ENCODE peak calls at places on chromosomes 6 and 20, in six cellular contexts. One of them, this sample, is unnamed.

GRCh38 chr20:39911497-39911896 is 777.5 kb downstream of the MAFB start:
- DNase-seq in bronchial epithelial cell: no peak
- DNase-seq in stimulated activated CD8-positive, alpha-beta memory T cell treated with anti-CD3 and anti-CD28 coated beads, Interleukin-4, amount 100 ng/mL, for 24 hours: no peak
- DNase-seq in SW 1271: no peak
- DNase-seq in globus pallidus: no peak
- DNase-seq in germinal center: no peak
- DNase-seq in this sample: no peak

GRCh38 chr6:7050911-7051779 is 56.6 kb upstream of the RREB1 start:
- DNase-seq in globus pallidus: peak
- DNase-seq in stimulated activated CD8-positive, alpha-beta memory T cell treated with anti-CD3 and anti-CD28 coated beads, Interleukin-4, amount 100 ng/mL, for 24 hours: no peak
- DNase-seq in SW 1271: no peak
- DNase-seq in germinal center: peak
- DNase-seq in bronchial epithelial cell: peak
- DNase-seq in this sample: no peak

GRCh38 chr20:43462369-43463132 is 4.9 kb downstream of the SRSF6 start:
- DNase-seq in bronchial epithelial cell: no peak
- DNase-seq in globus pallidus: no peak
- DNase-seq in germinal center: no peak
- DNase-seq in SW 1271: no peak
- DNase-seq in stimulated activated CD8-positive, alpha-beta memory T cell treated with anti-CD3 and anti-CD28 coated beads, Interleukin-4, amount 100 ng/mL, for 24 hours: no peak
- DNase-seq in this sample: no peak

GRCh38 chr6:146543211-146543939 is at the start of gene RAB32:
- DNase-seq in SW 1271: peak
- DNase-seq in bronchial epithelial cell: peak
- DNase-seq in globus pallidus: peak
- DNase-seq in germinal center: peak
- DNase-seq in stimulated activated CD8-positive, alpha-beta memory T cell treated with anti-CD3 and anti-CD28 coated beads, Interleukin-4, amount 100 ng/mL, for 24 hours: peak
- DNase-seq in this sample: peak

GRCh38 chr6:118281291-118281690 is 266.8 kb upstream of the PLN start:
- DNase-seq in SW 1271: no peak
- DNase-seq in globus pallidus: no peak
- DNase-seq in germinal center: no peak
- DNase-seq in stimulated activated CD8-positive, alpha-beta memory T cell treated with anti-CD3 and anti-CD28 coated beads, Interleukin-4, amount 100 ng/mL, for 24 hours: no peak
- DNase-seq in bronchial epithelial cell: no peak
- DNase-seq in this sample: no peak

GRCh38 chr6:146433881-146434741 is 109.5 kb upstream of the RAB32 start:
- DNase-seq in stimulated activated CD8-positive, alpha-beta memory T cell treated with anti-CD3 and anti-CD28 coated beads, Interleukin-4, amount 100 ng/mL, for 24 hours: no peak
- DNase-seq in bronchial epithelial cell: peak
- DNase-seq in SW 1271: no peak
- DNase-seq in germinal center: no peak
- DNase-seq in globus pallidus: no peak
- DNase-seq in this sample: no peak

GRCh38 chr20:16541226-16541625 is 32.0 kb downstream of the KIF16B start:
- DNase-seq in globus pallidus: no peak
- DNase-seq in germinal center: no peak
- DNase-seq in stimulated activated CD8-positive, alpha-beta memory T cell treated with anti-CD3 and anti-CD28 coated beads, Interleukin-4, amount 100 ng/mL, for 24 hours: no peak
- DNase-seq in SW 1271: no peak
- DNase-seq in bronchial epithelial cell: no peak
- DNase-seq in this sample: no peak

GRCh38 chr6:3340891-3341290 is 82.1 kb downstream of the PSMG4 start:
- DNase-seq in bronchial epithelial cell: no peak
- DNase-seq in SW 1271: no peak
- DNase-seq in stimulated activated CD8-positive, alpha-beta memory T cell treated with anti-CD3 and anti-CD28 coated beads, Interleukin-4, amount 100 ng/mL, for 24 hours: no peak
- DNase-seq in globus pallidus: no peak
- DNase-seq in germinal center: no peak
- DNase-seq in this sample: no peak

GRCh38 chr6:108156180-108156937 is 9.5 kb upstream of the NR2E1 start:
- DNase-seq in germinal center: no peak
- DNase-seq in bronchial epithelial cell: peak
- DNase-seq in stimulated activated CD8-positive, alpha-beta memory T cell treated with anti-CD3 and anti-CD28 coated beads, Interleukin-4, amount 100 ng/mL, for 24 hours: no peak
- DNase-seq in SW 1271: no peak
- DNase-seq in globus pallidus: no peak
- DNase-seq in this sample: no peak

GRCh38 chr6:9766240-9766915 is 648.5 kb downstream of the TFAP2A start:
- DNase-seq in globus pallidus: no peak
- DNase-seq in SW 1271: peak
- DNase-seq in bronchial epithelial cell: peak
- DNase-seq in germinal center: no peak
- DNase-seq in stimulated activated CD8-positive, alpha-beta memory T cell treated with anti-CD3 and anti-CD28 coated beads, Interleukin-4, amount 100 ng/mL, for 24 hours: no peak
- DNase-seq in this sample: no peak

GRCh38 chr6:140441256-140441655 is 1066.8 kb upstream of the CITED2 start:
- DNase-seq in SW 1271: peak
- DNase-seq in bronchial epithelial cell: no peak
- DNase-seq in stimulated activated CD8-positive, alpha-beta memory T cell treated with anti-CD3 and anti-CD28 coated beads, Interleukin-4, amount 100 ng/mL, for 24 hours: no peak
- DNase-seq in germinal center: no peak
- DNase-seq in globus pallidus: peak
- DNase-seq in this sample: peak

GRCh38 chr6:86963352-86963751 is 26.0 kb downstream of the HTR1E start:
- DNase-seq in bronchial epithelial cell: peak
- DNase-seq in stimulated activated CD8-positive, alpha-beta memory T cell treated with anti-CD3 and anti-CD28 coated beads, Interleukin-4, amount 100 ng/mL, for 24 hours: no peak
- DNase-seq in germinal center: no peak
- DNase-seq in SW 1271: no peak
- DNase-seq in globus pallidus: no peak
- DNase-seq in this sample: no peak

GRCh38 chr6:159788757-159789376 is 535 bp downstream of the TCP1 start:
- DNase-seq in globus pallidus: no peak
- DNase-seq in germinal center: peak
- DNase-seq in bronchial epithelial cell: peak
- DNase-seq in stimulated activated CD8-positive, alpha-beta memory T cell treated with anti-CD3 and anti-CD28 coated beads, Interleukin-4, amount 100 ng/mL, for 24 hours: peak
- DNase-seq in SW 1271: peak
- DNase-seq in this sample: no peak

GRCh38 chr6:113490356-113490755 is 366.8 kb upstream of the MARCKS start:
- DNase-seq in stimulated activated CD8-positive, alpha-beta memory T cell treated with anti-CD3 and anti-CD28 coated beads, Interleukin-4, amount 100 ng/mL, for 24 hours: no peak
- DNase-seq in germinal center: no peak
- DNase-seq in globus pallidus: no peak
- DNase-seq in SW 1271: no peak
- DNase-seq in bronchial epithelial cell: peak
- DNase-seq in this sample: no peak

GRCh38 chr6:19214231-19214630 is 622.9 kb upstream of the ID4 start:
- DNase-seq in SW 1271: no peak
- DNase-seq in bronchial epithelial cell: no peak
- DNase-seq in germinal center: no peak
- DNase-seq in globus pallidus: no peak
- DNase-seq in stimulated activated CD8-positive, alpha-beta memory T cell treated with anti-CD3 and anti-CD28 coated beads, Interleukin-4, amount 100 ng/mL, for 24 hours: no peak
- DNase-seq in this sample: no peak

GRCh38 chr6:1625926-1626413 is 16.3 kb downstream of the FOXC1 start:
- DNase-seq in germinal center: no peak
- DNase-seq in globus pallidus: no peak
- DNase-seq in bronchial epithelial cell: no peak
- DNase-seq in stimulated activated CD8-positive, alpha-beta memory T cell treated with anti-CD3 and anti-CD28 coated beads, Interleukin-4, amount 100 ng/mL, for 24 hours: no peak
- DNase-seq in SW 1271: no peak
- DNase-seq in this sample: no peak

GRCh38 chr20:62428396-62429160 is 1.2 kb upstream of the RBBP8NL start:
- DNase-seq in globus pallidus: no peak
- DNase-seq in SW 1271: no peak
- DNase-seq in germinal center: no peak
- DNase-seq in stimulated activated CD8-positive, alpha-beta memory T cell treated with anti-CD3 and anti-CD28 coated beads, Interleukin-4, amount 100 ng/mL, for 24 hours: no peak
- DNase-seq in bronchial epithelial cell: no peak
- DNase-seq in this sample: no peak

GRCh38 chr6:108661982-108662381 is 101.3 kb downstream of the FOXO3 start:
- DNase-seq in bronchial epithelial cell: no peak
- DNase-seq in stimulated activated CD8-positive, alpha-beta memory T cell treated with anti-CD3 and anti-CD28 coated beads, Interleukin-4, amount 100 ng/mL, for 24 hours: no peak
- DNase-seq in SW 1271: no peak
- DNase-seq in germinal center: no peak
- DNase-seq in globus pallidus: no peak
- DNase-seq in this sample: no peak

GRCh38 chr20:51553897-51554504 is 11.5 kb upstream of the NFATC2 start:
- DNase-seq in stimulated activated CD8-positive, alpha-beta memory T cell treated with anti-CD3 and anti-CD28 coated beads, Interleukin-4, amount 100 ng/mL, for 24 hours: no peak
- DNase-seq in SW 1271: no peak
- DNase-seq in globus pallidus: no peak
- DNase-seq in germinal center: no peak
- DNase-seq in bronchial epithelial cell: no peak
- DNase-seq in this sample: no peak

GRCh38 chr6:89966250-89966588 is 72.0 kb downstream of the GJA10 start:
- DNase-seq in germinal center: no peak
- DNase-seq in SW 1271: no peak
- DNase-seq in stimulated activated CD8-positive, alpha-beta memory T cell treated with anti-CD3 and anti-CD28 coated beads, Interleukin-4, amount 100 ng/mL, for 24 hours: no peak
- DNase-seq in globus pallidus: no peak
- DNase-seq in bronchial epithelial cell: no peak
- DNase-seq in this sample: no peak

GRCh38 chr20:9255171-9255570 is 186.3 kb downstream of the PLCB4 start:
- DNase-seq in germinal center: no peak
- DNase-seq in globus pallidus: no peak
- DNase-seq in bronchial epithelial cell: no peak
- DNase-seq in stimulated activated CD8-positive, alpha-beta memory T cell treated with anti-CD3 and anti-CD28 coated beads, Interleukin-4, amount 100 ng/mL, for 24 hours: no peak
- DNase-seq in SW 1271: no peak
- DNase-seq in this sample: no peak

GRCh38 chr6:108732101-108732870 is 115.9 kb upstream of the ARMC2 start:
- DNase-seq in bronchial epithelial cell: peak
- DNase-seq in SW 1271: peak
- DNase-seq in globus pallidus: no peak
- DNase-seq in stimulated activated CD8-positive, alpha-beta memory T cell treated with anti-CD3 and anti-CD28 coated beads, Interleukin-4, amount 100 ng/mL, for 24 hours: no peak
- DNase-seq in germinal center: no peak
- DNase-seq in this sample: no peak

GRCh38 chr6:43186706-43187105 is 4.7 kb downstream of the CUL9 start:
- DNase-seq in globus pallidus: no peak
- DNase-seq in stimulated activated CD8-positive, alpha-beta memory T cell treated with anti-CD3 and anti-CD28 coated beads, Interleukin-4, amount 100 ng/mL, for 24 hours: no peak
- DNase-seq in SW 1271: no peak
- DNase-seq in bronchial epithelial cell: peak
- DNase-seq in germinal center: no peak
- DNase-seq in this sample: no peak

GRCh38 chr20:5342031-5342430 is 25.3 kb upstream of the PROKR2 start:
- DNase-seq in SW 1271: no peak
- DNase-seq in bronchial epithelial cell: no peak
- DNase-seq in stimulated activated CD8-positive, alpha-beta memory T cell treated with anti-CD3 and anti-CD28 coated beads, Interleukin-4, amount 100 ng/mL, for 24 hours: no peak
- DNase-seq in globus pallidus: no peak
- DNase-seq in germinal center: no peak
- DNase-seq in this sample: no peak

GRCh38 chr6:19599813-19600464 is 237.2 kb upstream of the ID4 start:
- DNase-seq in germinal center: no peak
- DNase-seq in stimulated activated CD8-positive, alpha-beta memory T cell treated with anti-CD3 and anti-CD28 coated beads, Interleukin-4, amount 100 ng/mL, for 24 hours: no peak
- DNase-seq in SW 1271: no peak
- DNase-seq in bronchial epithelial cell: no peak
- DNase-seq in globus pallidus: no peak
- DNase-seq in this sample: no peak

GRCh38 chr6:163984446-163984936 is 570.0 kb downstream of the QKI start:
- DNase-seq in stimulated activated CD8-positive, alpha-beta memory T cell treated with anti-CD3 and anti-CD28 coated beads, Interleukin-4, amount 100 ng/mL, for 24 hours: no peak
- DNase-seq in globus pallidus: no peak
- DNase-seq in SW 1271: no peak
- DNase-seq in bronchial epithelial cell: no peak
- DNase-seq in germinal center: no peak
- DNase-seq in this sample: peak

GRCh38 chr20:62516345-62516744 is 40.5 kb upstream of the GATA5 start:
- DNase-seq in stimulated activated CD8-positive, alpha-beta memory T cell treated with anti-CD3 and anti-CD28 coated beads, Interleukin-4, amount 100 ng/mL, for 24 hours: no peak
- DNase-seq in globus pallidus: no peak
- DNase-seq in SW 1271: no peak
- DNase-seq in bronchial epithelial cell: no peak
- DNase-seq in germinal center: no peak
- DNase-seq in this sample: no peak

GRCh38 chr6:34235605-34236422 is 859 bp upstream of the HMGA1 start:
- DNase-seq in globus pallidus: no peak
- DNase-seq in stimulated activated CD8-positive, alpha-beta memory T cell treated with anti-CD3 and anti-CD28 coated beads, Interleukin-4, amount 100 ng/mL, for 24 hours: peak
- DNase-seq in germinal center: peak
- DNase-seq in bronchial epithelial cell: peak
- DNase-seq in SW 1271: peak
- DNase-seq in this sample: no peak

GRCh38 chr6:85353012-85353411 is 96.9 kb upstream of the NT5E start:
- DNase-seq in germinal center: no peak
- DNase-seq in stimulated activated CD8-positive, alpha-beta memory T cell treated with anti-CD3 and anti-CD28 coated beads, Interleukin-4, amount 100 ng/mL, for 24 hours: no peak
- DNase-seq in bronchial epithelial cell: no peak
- DNase-seq in SW 1271: no peak
- DNase-seq in globus pallidus: no peak
- DNase-seq in this sample: no peak

GRCh38 chr6:111727798-111728197 is 122.1 kb upstream of the TRAF3IP2 start:
- DNase-seq in globus pallidus: no peak
- DNase-seq in stimulated activated CD8-positive, alpha-beta memory T cell treated with anti-CD3 and anti-CD28 coated beads, Interleukin-4, amount 100 ng/mL, for 24 hours: no peak
- DNase-seq in bronchial epithelial cell: no peak
- DNase-seq in SW 1271: peak
- DNase-seq in germinal center: no peak
- DNase-seq in this sample: peak

GRCh38 chr20:39264506-39265172 is 302.5 kb downstream of the DHX35 start:
- DNase-seq in globus pallidus: peak
- DNase-seq in stimulated activated CD8-positive, alpha-beta memory T cell treated with anti-CD3 and anti-CD28 coated beads, Interleukin-4, amount 100 ng/mL, for 24 hours: peak
- DNase-seq in SW 1271: peak
- DNase-seq in germinal center: peak
- DNase-seq in bronchial epithelial cell: peak
- DNase-seq in this sample: peak

GRCh38 chr6:106360410-106360988 is at the start of gene CRYBG1:
- DNase-seq in globus pallidus: peak
- DNase-seq in SW 1271: peak
- DNase-seq in stimulated activated CD8-positive, alpha-beta memory T cell treated with anti-CD3 and anti-CD28 coated beads, Interleukin-4, amount 100 ng/mL, for 24 hours: peak
- DNase-seq in germinal center: peak
- DNase-seq in bronchial epithelial cell: peak
- DNase-seq in this sample: no peak